ENCODE peak calls at places on chromosomes 7 and 10, in six cellular contexts. C is coronary artery; A is CD4-positive, alpha-beta memory T cell; V is HFFc6; G is right lobe of liver; X is T1000. Y is an unnamed sample.

GRCh38 chr7:157043745-157044144 is 33.3 kb upstream of the MNX1 start:
- DNase-seq in G (no peak), A (no peak), C (no peak), V (no peak), X (peak; percentile 53), Y (no peak)

GRCh38 chr10:6841746-6842145 is 261.7 kb upstream of the PRKCQ start:
- DNase-seq in V (no peak), G (no peak), X (no peak), C (no peak), A (no peak), Y (no peak)

GRCh38 chr10:22723343-22723779 is 9.0 kb upstream of the PIP4K2A start:
- DNase-seq in V (no peak), G (no peak), X (no peak), C (no peak), A (no peak), Y (no peak)

GRCh38 chr10:31978158-31978483 is 49.5 kb upstream of the ARHGAP12 start:
- DNase-seq in C (no peak), X (no peak), G (no peak), V (no peak), A (no peak), Y (no peak)

GRCh38 chr10:37856881-37857286 is 526 bp downstream of the ZNF248 start:
- DNase-seq in X (no peak), G (peak; percentile 59), A (no peak), V (peak; percentile 1), C (peak; percentile 78), Y (no peak)

GRCh38 chr10:71873582-71874182 is 22.6 kb upstream of the PSAP start:
- DNase-seq in X (no peak), V (no peak), A (no peak), G (peak; percentile 17), C (no peak), Y (no peak)

GRCh38 chr7:47241112-47242065 is 340.5 kb downstream of the TNS3 start:
- DNase-seq in A (no peak), G (no peak), V (no peak), X (no peak), C (no peak), Y (no peak)

GRCh38 chr10:7027913-7028808 is 382.7 kb downstream of the SFMBT2 start:
- DNase-seq in G (no peak), V (no peak), C (no peak), X (no peak), A (no peak), Y (no peak)